ENCODE peak calls at places on chromosome 17, in ten cellular contexts. R is Peyer's patch, V is adrenal gland, O is right lobe of liver, H is transverse colon, G is body of pancreas, N is gastrocnemius medialis, T is sigmoid colon, X is thoracic aorta, P is pancreas. W is an unnamed sample. For H3K4me1, the result is how much of the 10 kb centered on the place peaks cover.

GRCh38 chr17:8861482-8862181 is 5.8 kb downstream of the PIK3R6 start:
- DNase-seq in H (no peak), G (no peak), X (no peak), N (no peak), R (no peak), T (no peak), P (no peak), V (no peak), O (no peak), W (no peak)

GRCh38 chr17:68585643-68586042 is 15.5 kb downstream of the FAM20A start:
- DNase-seq in V (no peak), O (no peak), R (no peak), T (no peak), G (no peak), N (no peak), H (no peak), P (no peak), X (no peak), W (no peak)

GRCh38 chr17:73976676-73977521 is 226.6 kb upstream of the RPL38 start:
- DNase-seq in R (no peak), T (no peak), H (no peak), P (no peak), O (no peak), V (no peak), G (no peak), N (no peak), X (no peak), W (no peak)

GRCh38 chr17:2852729-2853110 is 56.5 kb downstream of the RAP1GAP2 start:
- DNase-seq in V (no peak), T (no peak), R (no peak), N (no peak), O (peak), G (no peak), H (no peak), X (no peak), P (no peak), W (peak)

GRCh38 chr17:27382025-27382424 is 74.2 kb upstream of the KSR1 start:
- DNase-seq in N (no peak), P (no peak), V (no peak), G (no peak), X (no peak), O (no peak), T (no peak), H (no peak), R (no peak), W (no peak)

GRCh38 chr17:74525781-74526288 is 5.4 kb downstream of the CD300LB start:
- DNase-seq in G (no peak), T (no peak), V (no peak), N (no peak), R (no peak), O (no peak), H (no peak), P (no peak), X (no peak), W (no peak)

GRCh38 chr17:79673517-79673916 is 57.2 kb upstream of the ENPP7 start:
- DNase-seq in T (no peak), O (no peak), G (no peak), P (no peak), X (no peak), N (no peak), H (no peak), V (no peak), R (no peak), W (no peak)

GRCh38 chr17:74686761-74687160 is 26.0 kb downstream of the CD300LF start:
- DNase-seq in T (no peak), O (no peak), N (no peak), G (no peak), P (no peak), R (no peak), V (no peak), X (no peak), H (no peak), W (no peak)

GRCh38 chr17:58046230-58047094 is 36.8 kb upstream of the DYNLL2 start:
- DNase-seq in V (no peak), H (no peak), P (no peak), G (no peak), T (no peak), N (no peak), R (no peak), O (no peak), X (no peak), W (no peak)

GRCh38 chr17:69972251-69972650 is 102.8 kb upstream of the KCNJ16 start:
- DNase-seq in X (no peak), H (no peak), O (no peak), G (no peak), P (no peak), N (no peak), R (no peak), V (no peak), T (no peak), W (no peak)

GRCh38 chr17:60392845-60393702 is 1.1 kb upstream of the USP32 start:
- DNase-seq in R (no peak), O (peak), P (peak), X (no peak), V (peak), G (peak), T (peak), N (peak), H (peak), W (peak)

GRCh38 chr17:83161298-83162034 is 82.1 kb downstream of the METRNL start:
- DNase-seq in H (no peak), R (peak), P (peak), O (no peak), V (no peak), T (peak), G (no peak), N (peak), X (no peak), W (no peak)

GRCh38 chr17:8475820-8476219 is 40.1 kb downstream of the NDEL1 start:
- DNase-seq in N (no peak), T (no peak), G (no peak), X (no peak), R (no peak), V (no peak), P (no peak), O (no peak), H (no peak), W (no peak)

GRCh38 chr17:74528491-74529199 is 2.6 kb downstream of the CD300LB start:
- DNase-seq in N (peak), P (no peak), T (peak), V (no peak), O (no peak), X (no peak), R (no peak), H (no peak), G (no peak), W (no peak)

GRCh38 chr17:56642424-56642823 is 48.9 kb downstream of the NOG start:
- DNase-seq in H (no peak), X (no peak), G (no peak), P (no peak), N (no peak), R (no peak), V (no peak), T (no peak), O (no peak), W (no peak)

GRCh38 chr17:56292628-56293027 is 139.4 kb downstream of the ANKFN1 start:
- DNase-seq in T (no peak), N (no peak), P (no peak), H (no peak), O (no peak), R (no peak), G (no peak), X (no peak), V (no peak), W (no peak)

GRCh38 chr17:79831367-79832210 is 7.7 kb downstream of the CBX4 start:
- DNase-seq in T (peak), O (peak), N (peak), H (no peak), X (no peak), P (peak), G (peak), R (no peak), V (peak), W (peak)

GRCh38 chr17:44581868-44582267 is 24.6 kb downstream of the FZD2 start:
- DNase-seq in X (no peak), P (no peak), N (no peak), H (no peak), V (no peak), R (no peak), G (no peak), O (no peak), T (no peak), W (no peak)

GRCh38 chr17:7703584-7704574 is 1.1 kb upstream of the EFNB3 start:
- DNase-seq in N (no peak), O (no peak), G (peak), X (no peak), P (peak), R (peak), T (no peak), H (no peak), V (no peak), W (no peak)

GRCh38 chr17:79950306-79950705 is 85.4 kb downstream of the TBC1D16 start:
- DNase-seq in G (peak), P (peak), X (no peak), R (peak), N (no peak), T (peak), O (no peak), H (no peak), V (peak), W (no peak)

GRCh38 chr17:42585353-42585752 is 7.8 kb upstream of the PSMC3IP start:
- DNase-seq in T (no peak), V (no peak), H (no peak), R (no peak), G (no peak), P (no peak), X (no peak), O (no peak), N (no peak), W (no peak)

GRCh38 chr17:32136856-32137255 is 5.4 kb upstream of the RHOT1 start:
- DNase-seq in G (no peak), O (no peak), P (no peak), R (peak), N (no peak), T (no peak), H (no peak), V (no peak), X (no peak), W (no peak)

GRCh38 chr17:68288375-68288774 is 2.6 kb downstream of the SLC16A6 start:
- DNase-seq in R (no peak), N (no peak), T (no peak), P (no peak), X (no peak), H (no peak), G (no peak), V (peak), O (no peak), W (no peak)

GRCh38 chr17:19005442-19005773 is 844 bp upstream of the FAM83G start:
- DNase-seq in T (no peak), P (no peak), N (no peak), O (no peak), V (no peak), G (no peak), H (no peak), R (no peak), X (no peak), W (peak)

GRCh38 chr17:42276359-42276608 is at the start of gene STAT5B:
- DNase-seq in O (peak), X (no peak), V (peak), N (peak), G (peak), T (peak), R (peak), P (peak), H (peak), W (peak)

GRCh38 chr17:56602292-56603130 is 9.0 kb downstream of the NOG start:
- DNase-seq in V (no peak), R (no peak), N (no peak), O (no peak), P (no peak), H (no peak), X (no peak), G (no peak), T (no peak), W (no peak)

GRCh38 chr17:47265983-47266541 is 12.4 kb downstream of the ITGB3 start:
- DNase-seq in O (peak), P (no peak), N (peak), V (peak), R (no peak), T (no peak), X (peak), G (no peak), H (peak), W (no peak)

GRCh38 chr17:57415737-57416354 is 159.5 kb downstream of the MSI2 start:
- DNase-seq in T (no peak), H (no peak), X (no peak), V (no peak), P (no peak), R (no peak), N (no peak), O (no peak), G (no peak), W (no peak)

GRCh38 chr17:38922538-38923291 is 2.7 kb upstream of the LASP1NB start:
- DNase-seq in V (peak), T (peak), G (peak), R (no peak), O (peak), N (peak), X (no peak), H (peak), P (peak), W (peak)

GRCh38 chr17:55770220-55770870 is 19.5 kb downstream of the PCTP start:
- DNase-seq in R (no peak), T (no peak), N (no peak), X (no peak), V (no peak), H (no peak), O (no peak), G (no peak), P (no peak), W (no peak)

GRCh38 chr17:48728232-48729231 is at the start of gene HOXB13:
- DNase-seq in R (peak), H (peak), X (no peak), G (no peak), P (no peak), N (no peak), V (no peak), O (no peak), T (peak), W (peak)

GRCh38 chr17:1787301-1787902 is 25.5 kb downstream of the SERPINF1 start:
- DNase-seq in R (peak), V (peak), T (peak), N (peak), P (no peak), H (peak), X (peak), O (peak), G (peak), W (peak)

GRCh38 chr17:48547839-48548686 is 3.2 kb upstream of the HOXB2 start:
- DNase-seq in O (no peak), P (no peak), R (no peak), G (no peak), H (no peak), N (no peak), T (peak), V (no peak), X (no peak), W (peak)

GRCh38 chr17:4632583-4632923 is 8.9 kb downstream of the ALOX15 start:
- DNase-seq in P (no peak), N (no peak), G (no peak), O (no peak), V (no peak), H (no peak), X (no peak), R (no peak), T (no peak), W (no peak)

GRCh38 chr17:32854177-32854576 is 22.7 kb downstream of the MYO1D start:
- DNase-seq in N (no peak), T (no peak), O (no peak), H (no peak), G (no peak), P (no peak), R (no peak), X (no peak), V (no peak), W (no peak)

GRCh38 chr17:17104494-17104893 is 62.2 kb downstream of the MPRIP start:
- DNase-seq in N (no peak), T (no peak), V (no peak), R (peak), X (no peak), O (no peak), G (peak), P (peak), H (no peak), W (no peak)

GRCh38 chr17:17103160-17103559 is 60.9 kb downstream of the MPRIP start:
- DNase-seq in X (no peak), G (no peak), O (no peak), P (no peak), N (no peak), H (no peak), T (no peak), V (no peak), R (no peak), W (no peak)

GRCh38 chr17:17098426-17099035 is 56.3 kb downstream of the MPRIP start:
- DNase-seq in P (no peak), O (no peak), G (no peak), T (peak), X (no peak), R (peak), V (no peak), N (no peak), H (no peak), W (no peak)

GRCh38 chr17:17104036-17104435 is 61.8 kb downstream of the MPRIP start:
- DNase-seq in N (no peak), T (no peak), H (no peak), R (no peak), O (no peak), P (no peak), V (no peak), X (no peak), G (no peak), W (no peak)

DNA sequence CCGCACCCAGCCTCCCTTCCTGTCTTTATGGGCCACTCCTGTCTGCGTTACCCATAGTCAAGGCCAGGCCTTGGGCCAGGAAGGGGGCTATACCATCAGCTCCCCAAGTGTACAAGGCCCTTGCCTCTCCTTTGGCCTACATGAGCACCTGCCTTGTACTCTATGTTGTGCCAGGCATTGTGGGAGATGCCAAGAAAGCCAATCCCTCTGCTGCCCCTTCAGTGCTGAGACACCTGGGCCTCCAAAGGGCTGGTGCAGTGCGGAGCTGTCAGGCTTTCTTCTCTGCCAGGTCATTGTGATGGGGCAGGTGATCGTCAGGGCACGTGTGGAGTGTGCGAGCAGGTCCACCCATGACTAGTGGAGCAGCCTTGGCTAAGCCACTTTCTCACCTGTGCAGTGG is 59.9 kb downstream of the MPRIP start:
- DNase-seq in O (no peak), P (no peak), R (peak), N (no peak), G (no peak), H (no peak), T (no peak), X (no peak), V (no peak), W (peak)
- H3K4me1 ChIP-seq in O (under half), P (under half), R (under half), N (half or more), G (under half), H (under half), T (half or more), X (under half), V (under half), W (under half)

DNA sequence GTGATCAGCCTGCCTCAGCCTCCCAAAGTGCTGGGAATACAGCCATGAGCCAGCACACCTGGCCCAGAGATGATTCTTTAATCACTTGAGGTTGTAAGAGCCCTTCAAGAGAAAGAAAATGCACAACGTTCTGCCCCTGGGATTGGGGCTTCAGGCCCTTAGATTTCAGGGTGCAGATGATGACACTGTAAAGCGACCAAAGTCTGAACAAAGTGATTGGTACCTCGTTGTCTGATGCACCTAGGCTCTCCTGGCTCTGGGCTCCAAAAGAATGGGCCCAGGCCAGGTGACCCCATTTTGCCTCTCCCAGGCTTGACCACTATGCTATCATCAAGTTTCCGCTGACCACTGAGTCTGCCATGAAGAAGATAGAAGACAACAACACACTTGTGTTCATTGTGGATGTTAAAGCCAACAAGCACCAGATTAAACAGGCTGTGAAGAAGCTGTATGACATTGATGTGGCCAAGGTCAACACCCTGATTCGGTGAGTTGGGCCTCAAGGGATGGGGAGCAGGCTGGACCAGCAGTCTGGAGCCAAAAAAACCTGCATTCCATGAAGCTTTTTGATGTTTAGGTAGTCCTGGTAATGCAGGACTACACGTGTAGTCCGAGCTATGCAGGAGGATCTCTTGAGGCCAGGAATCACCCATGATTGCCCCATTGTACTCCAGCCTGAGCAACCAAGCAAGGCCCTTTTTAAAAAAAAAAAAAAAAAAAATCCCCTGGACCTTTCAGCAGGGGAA is 2.8 kb downstream of the RPL23A start:
- DNase-seq in G (no peak), T (no peak), P (no peak), X (no peak), R (no peak), N (no peak), V (no peak), H (no peak), O (no peak), W (no peak)
- H3K4me1 ChIP-seq in G (half or more), T (half or more), P (under half), X (under half), R (under half), N (under half), V (under half), H (half or more), O (under half), W (half or more)

DNA sequence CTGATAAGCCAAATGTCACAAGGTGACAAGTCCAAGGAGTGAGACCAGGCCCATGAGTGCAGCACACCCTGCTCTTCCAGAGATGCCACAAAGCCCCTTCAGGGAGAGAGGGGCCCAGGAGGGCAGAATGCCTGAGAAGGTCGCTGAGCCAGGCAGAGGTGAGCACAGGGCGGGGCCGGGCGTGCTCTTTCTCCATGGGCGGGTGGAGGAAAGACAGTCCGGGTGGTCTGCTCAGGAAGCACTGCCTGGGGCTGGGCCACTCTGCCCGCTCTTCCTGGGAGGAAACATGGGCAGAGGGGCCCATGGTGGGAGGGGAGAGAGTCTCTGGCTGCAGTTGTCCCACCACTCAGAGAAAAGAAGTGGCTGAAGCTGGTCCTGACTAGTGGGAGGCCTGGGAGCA is 10.3 kb upstream of the SREBF1 start:
- DNase-seq in R (no peak), P (no peak), V (no peak), T (no peak), X (no peak), O (no peak), H (no peak), G (no peak), N (no peak), W (peak)
- H3K4me1 ChIP-seq in R (under half), P (under half), V (under half), T (under half), X (under half), O (under half), H (under half), G (under half), N (under half), W (under half)

DNA sequence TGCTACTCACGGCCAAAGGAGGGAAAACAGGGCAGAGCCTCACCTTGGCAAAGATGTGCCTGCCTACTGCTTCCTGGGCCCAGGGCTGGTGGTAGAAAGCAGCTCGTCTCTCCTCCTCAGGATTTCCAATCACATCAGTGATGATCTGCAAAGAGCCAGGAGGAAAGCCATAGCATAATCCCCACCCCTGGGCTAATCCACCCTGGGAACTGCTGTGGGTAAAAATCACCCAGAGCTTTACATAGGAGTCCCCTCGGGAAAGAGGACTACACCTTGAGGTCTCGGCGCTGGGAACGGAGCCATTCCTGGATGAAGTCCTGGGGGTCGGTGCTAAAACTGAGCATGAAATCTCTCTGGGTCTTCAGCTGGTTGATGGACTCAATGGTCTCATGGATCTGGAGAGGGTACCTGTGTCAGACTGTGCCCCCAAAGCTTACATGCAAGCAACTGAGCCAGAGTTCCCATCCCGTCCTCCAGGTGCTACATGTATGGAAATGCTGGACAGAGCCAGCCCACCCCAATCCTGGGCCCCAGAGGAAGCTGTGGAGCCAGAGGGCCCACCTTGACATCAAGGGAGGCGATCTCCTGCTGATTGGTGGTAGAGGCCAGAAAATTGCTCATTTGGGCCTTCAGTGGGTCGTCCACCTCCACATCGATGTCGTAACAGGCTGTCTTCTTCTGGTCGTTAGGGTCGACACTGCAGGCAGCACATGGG is 5.7 kb upstream of the FTSJ3 start:
- DNase-seq in T (no peak), R (no peak), H (no peak), P (no peak), V (no peak), X (no peak), N (no peak), O (no peak), G (no peak), W (no peak)
- H3K4me1 ChIP-seq in T (under half), R (under half), H (under half), P (under half), V (under half), X (under half), N (half or more), O (under half), G (under half), W (under half)